ENCODE peak calls at places on chromosomes 7 and 10, in seven cellular contexts. T, X, Z, G, K, W and E are unnamed samples.

GRCh38 chr7:133139350-133139749 is 57.5 kb upstream of the CHCHD3 start:
- DNase-seq in T (no peak), X (no peak), Z (no peak), G (peak), K (peak), W (no peak), E (no peak)

GRCh38 chr7:133863362-133864061 is 263.6 kb upstream of the LRGUK start:
- DNase-seq in T (no peak), X (no peak), Z (no peak), G (no peak), K (no peak), W (no peak), E (no peak)

GRCh38 chr7:27124096-27124978 is 6.2 kb downstream of the HOXA4 start:
- DNase-seq in T (no peak), X (no peak), Z (no peak), G (no peak), K (no peak), W (no peak), E (no peak)

GRCh38 chr10:74255214-74255613 is 104.2 kb downstream of the ADK start:
- DNase-seq in T (no peak), X (no peak), Z (no peak), G (no peak), K (peak), W (no peak), E (no peak)

GRCh38 chr10:51206471-51206870 is 132.2 kb downstream of the PRKG1 start:
- DNase-seq in T (no peak), X (no peak), Z (no peak), G (no peak), K (no peak), W (no peak), E (no peak)

GRCh38 chr7:36128448-36129047 is 24.5 kb upstream of the EEPD1 start:
- DNase-seq in T (no peak), X (no peak), Z (peak), G (peak), K (peak), W (no peak), E (no peak)

GRCh38 chr10:1632141-1632540 is 105.2 kb downstream of the ADARB2 start:
- DNase-seq in T (no peak), X (no peak), Z (no peak), G (no peak), K (no peak), W (no peak), E (no peak)

GRCh38 chr10:95201736-95202135 is 7.7 kb downstream of the ACSM6 start:
- DNase-seq in T (no peak), X (no peak), Z (no peak), G (peak), K (no peak), W (no peak), E (peak)

GRCh38 chr7:28708458-28708951 is 249.6 kb downstream of the TRIL start:
- DNase-seq in T (no peak), X (no peak), Z (no peak), G (peak), K (peak), W (no peak), E (no peak)

GRCh38 chr7:16708496-16708895 is 45.1 kb upstream of the TSPAN13 start:
- DNase-seq in T (no peak), X (no peak), Z (no peak), G (no peak), K (peak), W (no peak), E (no peak)

GRCh38 chr10:63633677-63634487 is 112.7 kb downstream of the REEP3 start:
- DNase-seq in T (no peak), X (no peak), Z (peak), G (peak), K (peak), W (no peak), E (peak)

GRCh38 chr10:68074404-68074774 is 694 bp downstream of the HERC4 start:
- DNase-seq in T (no peak), X (no peak), Z (no peak), G (peak), K (no peak), W (no peak), E (no peak)

GRCh38 chr10:48594799-48595198 is 10.1 kb downstream of the ARHGAP22 start:
- DNase-seq in T (no peak), X (no peak), Z (no peak), G (no peak), K (no peak), W (no peak), E (no peak)

GRCh38 chr10:121774813-121775212 is 153.0 kb downstream of the ATE1 start:
- DNase-seq in T (no peak), X (no peak), Z (no peak), G (no peak), K (no peak), W (no peak), E (no peak)

GRCh38 chr10:89369142-89370105 is 8.4 kb upstream of the IFIT1B start:
- DNase-seq in T (no peak), X (no peak), Z (no peak), G (peak), K (peak), W (no peak), E (peak)

GRCh38 chr7:103685646-103686418 is 239.8 kb upstream of the SLC26A5 start:
- DNase-seq in T (no peak), X (no peak), Z (no peak), G (no peak), K (no peak), W (no peak), E (no peak)

GRCh38 chr7:149144996-149145850 is 2.0 kb upstream of the ZNF398 start:
- DNase-seq in T (no peak), X (no peak), Z (no peak), G (no peak), K (peak), W (no peak), E (no peak)

GRCh38 chr10:79314761-79315601 is 32.3 kb upstream of the PPIF start:
- DNase-seq in T (no peak), X (no peak), Z (no peak), G (no peak), K (no peak), W (no peak), E (no peak)

GRCh38 chr7:136883046-136883445 is 14.6 kb downstream of the CHRM2 start:
- DNase-seq in T (no peak), X (no peak), Z (no peak), G (no peak), K (peak), W (no peak), E (no peak)

GRCh38 chr10:80429521-80429966 is 21.2 kb downstream of the PRXL2A start:
- DNase-seq in T (no peak), X (no peak), Z (no peak), G (peak), K (no peak), W (no peak), E (peak)

GRCh38 chr7:154927624-154928125 is 75.2 kb downstream of the PAXIP1 start:
- DNase-seq in T (peak), X (peak), Z (no peak), G (peak), K (peak), W (peak), E (no peak)

GRCh38 chr7:28112883-28113540 is 67.6 kb downstream of the JAZF1 start:
- DNase-seq in T (no peak), X (no peak), Z (no peak), G (no peak), K (no peak), W (no peak), E (no peak)

GRCh38 chr7:98922392-98923107 is 44.2 kb downstream of the TRRAP start:
- DNase-seq in T (no peak), X (no peak), Z (peak), G (no peak), K (no peak), W (no peak), E (no peak)

GRCh38 chr10:113746188-113746950 is 5.1 kb upstream of the PLEKHS1 start:
- DNase-seq in T (no peak), X (no peak), Z (peak), G (no peak), K (no peak), W (no peak), E (peak)

GRCh38 chr7:5750026-5750425 is 31.4 kb downstream of the RNF216 start:
- DNase-seq in T (no peak), X (no peak), Z (no peak), G (no peak), K (no peak), W (no peak), E (no peak)

GRCh38 chr10:78932861-78933260 is 135.9 kb upstream of the ZMIZ1 start:
- DNase-seq in T (no peak), X (no peak), Z (no peak), G (no peak), K (no peak), W (no peak), E (no peak)

GRCh38 chr10:106189254-106189653 is 975.3 kb downstream of the SORCS1 start:
- DNase-seq in T (no peak), X (no peak), Z (peak), G (peak), K (peak), W (no peak), E (no peak)